ENCODE peak calls at places on chromosomes 5 and 9, in four cellular contexts. C is nucleus accumbens, F is glutamatergic neuron, L is hepatocyte. B is an unnamed sample.
A peak's percentile ranks its signal among the peaks of the same experiment; 100 is the strongest.

GRCh38 chr5:15385037-15385436 is 114.9 kb upstream of the FBXL7 start:
- DNase-seq in C (no peak), F (no peak), L (no peak), B (no peak)

GRCh38 chr9:77462066-77462465 is 186.1 kb downstream of the GNA14 start:
- DNase-seq in L (no peak), F (peak; percentile 56), C (no peak), B (no peak)

GRCh38 chr5:180602481-180603075 is 11.3 kb upstream of the SCGB3A1 start:
- DNase-seq in C (no peak), L (no peak), F (peak; percentile 13), B (no peak)

GRCh38 chr9:113668057-113668456 is 204.5 kb downstream of the RGS3 start:
- DNase-seq in C (no peak), F (no peak), L (no peak), B (no peak)

GRCh38 chr5:149759986-149760699 is 30.0 kb downstream of the PPARGC1B start:
- DNase-seq in L (no peak), C (no peak), F (no peak), B (no peak)

GRCh38 chr5:108619815-108620214 is 127.9 kb upstream of the FER start:
- DNase-seq in F (no peak), L (no peak), C (no peak), B (no peak)

GRCh38 chr5:26236936-26237335 is 801.5 kb downstream of the CDH9 start:
- DNase-seq in L (no peak), F (no peak), C (no peak), B (no peak)

GRCh38 chr9:128556915-128557634 is 4.7 kb downstream of the SPTAN1 start:
- DNase-seq in C (no peak), F (no peak), L (no peak), B (no peak)

GRCh38 chr5:38590846-38591245 is 34.4 kb upstream of the LIFR start:
- DNase-seq in C (no peak), F (no peak), L (no peak), B (no peak)

GRCh38 chr9:84137968-84138367 is 157.4 kb downstream of the RMI1 start:
- DNase-seq in C (no peak), F (no peak), L (no peak), B (no peak)

GRCh38 chr9:133784731-133785561 is 46.8 kb upstream of the SARDH start:
- DNase-seq in F (no peak), C (no peak), L (no peak), B (no peak)

GRCh38 chr5:135441919-135442318 is 5.2 kb downstream of the DCANP1 start:
- DNase-seq in L (no peak), C (no peak), F (no peak), B (no peak)

GRCh38 chr5:73981696-73982095 is 355.7 kb downstream of the ARHGEF28 start:
- DNase-seq in F (no peak), C (no peak), L (no peak), B (no peak)

GRCh38 chr5:40578501-40579451 is 100.9 kb upstream of the PTGER4 start:
- DNase-seq in C (no peak), L (no peak), F (no peak), B (no peak)

GRCh38 chr9:13721481-13722235 is 442.2 kb upstream of the MPDZ start:
- DNase-seq in F (no peak), L (no peak), C (no peak), B (no peak)

GRCh38 chr5:147369742-147370374 is 135.0 kb downstream of the STK32A start:
- DNase-seq in F (no peak), C (no peak), L (no peak), B (no peak)

GRCh38 chr5:79878131-79878630 is 112.9 kb downstream of the MTX3 start:
- DNase-seq in C (no peak), F (no peak), L (no peak), B (no peak)

GRCh38 chr5:87210743-87211142 is 56.9 kb upstream of the RASA1 start:
- DNase-seq in F (no peak), L (no peak), C (no peak), B (no peak)

GRCh38 chr5:169970911-169971436 is 9.3 kb downstream of the INSYN2B start:
- DNase-seq in L (no peak), F (no peak), C (no peak), B (no peak)

GRCh38 chr9:127021664-127022337 is 100.6 kb downstream of the ANGPTL2 start:
- DNase-seq in C (peak; percentile 65), F (peak; percentile 70), L (peak; percentile 79), B (peak; percentile 88)

GRCh38 chr5:112965733-112966306 is 10.8 kb upstream of the DCP2 start:
- DNase-seq in L (no peak), F (no peak), C (no peak), B (no peak)

GRCh38 chr9:137435980-137436760 is 5.0 kb downstream of the ENTPD8 start:
- DNase-seq in C (no peak), F (peak; percentile 30), L (peak; percentile 85), B (no peak)

GRCh38 chr5:56340196-56340980 is 107.3 kb upstream of the ANKRD55 start:
- DNase-seq in L (no peak), C (no peak), F (no peak), B (no peak)

GRCh38 chr5:82938901-82939300 is 138.3 kb downstream of the TMEM167A start:
- DNase-seq in C (no peak), F (no peak), L (no peak), B (no peak)

GRCh38 chr5:322942-323879 is 1.7 kb downstream of the AHRR start:
- DNase-seq in C (no peak), L (no peak), F (peak; percentile 12), B (no peak)

GRCh38 chr9:134068742-134069535 is 1.1 kb upstream of the BRD3 start:
- DNase-seq in C (no peak), L (peak; percentile 10), F (peak; percentile 13), B (no peak)

GRCh38 chr5:79069488-79070001 is at the start of the genes BHMT2 and DMGDH:
- DNase-seq in C (no peak), L (no peak), F (no peak), B (no peak)

GRCh38 chr9:33025572-33026347 is 687 bp downstream of the DNAJA1 start:
- DNase-seq in F (peak; percentile 82), L (peak; percentile 83), C (peak; percentile 28), B (no peak)

GRCh38 chr9:95226921-95227320 is 90.6 kb downstream of the FANCC start:
- DNase-seq in L (no peak), C (no peak), F (no peak), B (no peak)

GRCh38 chr9:34514816-34515215 is 8.0 kb downstream of the ENHO start:
- DNase-seq in C (no peak), F (no peak), L (no peak), B (no peak)

GRCh38 chr5:9454012-9454481 is 91.8 kb downstream of the SEMA5A start:
- DNase-seq in F (no peak), L (peak; percentile 56), C (no peak), B (no peak)

GRCh38 chr9:95876595-95876994 is 1.1 kb downstream of the ERCC6L2 start:
- DNase-seq in C (no peak), F (no peak), L (no peak), B (no peak)

GRCh38 chr5:172806897-172807672 is 27.0 kb upstream of the ERGIC1 start:
- DNase-seq in C (no peak), F (peak; percentile 58), L (peak; percentile 93), B (no peak)

GRCh38 chr5:172866802-172867748 is 33.0 kb downstream of the ERGIC1 start:
- DNase-seq in C (no peak), F (no peak), L (no peak), B (no peak)

GRCh38 chr5:160930361-160930760 is 78.3 kb upstream of the ATP10B start:
- DNase-seq in C (no peak), F (no peak), L (peak; percentile 78), B (no peak)

GRCh38 chr5:141880961-141881801 is 3.0 kb upstream of the PCDH1 start:
- DNase-seq in F (no peak), L (peak; percentile 3), C (no peak), B (no peak)

GRCh38 chr5:87949665-87950640 is 318.7 kb downstream of the TMEM161B start:
- DNase-seq in L (no peak), F (no peak), C (peak; percentile 54), B (peak; percentile 67)

GRCh38 chr5:88683506-88684135 is 199.4 kb downstream of the MEF2C start:
- DNase-seq in L (no peak), F (peak; percentile 78), C (peak; percentile 68), B (no peak)

GRCh38 chr9:121771418-121771817 is 120.0 kb downstream of the DAB2IP start:
- DNase-seq in L (no peak), C (no peak), F (peak; percentile 5), B (no peak)

GRCh38 chr9:4738866-4739586 is 2.0 kb downstream of the AK3 start:
- DNase-seq in L (peak; percentile 10), C (no peak), F (no peak), B (no peak)

B was measured in amygdala.